ENCODE peak calls at places on chromosome 16, in eight cellular contexts. N, Q, V, A, W, B, K and H are unnamed samples.

GRCh38 chr16:73058616-73059409 is 10.9 kb upstream of the ZFHX3 start:
- DNase-seq in K (no peak), W (no peak), B (no peak), V (peak), N (no peak), A (peak), Q (no peak), H (no peak)

GRCh38 chr16:21162661-21163151 is 4.2 kb downstream of the LDAF1 start:
- DNase-seq in B (no peak), A (peak), Q (no peak), W (no peak), K (no peak), V (peak), N (no peak), H (no peak)

GRCh38 chr16:14458576-14458975 is 171.5 kb downstream of the PARN start:
- DNase-seq in B (no peak), Q (no peak), A (no peak), W (no peak), N (no peak), V (no peak), K (no peak), H (no peak)

GRCh38 chr16:67663151-67663876 is 2.6 kb downstream of the PARD6A start:
- DNase-seq in K (no peak), Q (no peak), B (no peak), N (no peak), V (no peak), W (no peak), A (no peak), H (no peak)

GRCh38 chr16:85898521-85899442 is at the start of gene IRF8:
- DNase-seq in W (peak), A (peak), N (peak), K (peak), B (no peak), Q (peak), V (no peak), H (peak)

GRCh38 chr16:57991551-57992059 is 8.9 kb downstream of the ZNF319 start:
- DNase-seq in W (no peak), B (no peak), V (no peak), A (no peak), K (no peak), Q (no peak), N (no peak), H (peak)

GRCh38 chr16:15610369-15610871 is 32.5 kb downstream of the MARF1 start:
- DNase-seq in A (no peak), B (no peak), Q (no peak), N (no peak), K (no peak), W (no peak), V (no peak), H (no peak)

GRCh38 chr16:88365244-88365865 is 17.4 kb upstream of the ZNF469 start:
- DNase-seq in V (no peak), W (no peak), B (no peak), K (no peak), Q (no peak), A (no peak), N (no peak), H (no peak)

GRCh38 chr16:69363281-69363717 is 11.7 kb upstream of the TMED6 start:
- DNase-seq in B (no peak), A (no peak), V (no peak), Q (no peak), N (no peak), W (no peak), K (no peak), H (no peak)

DNA sequence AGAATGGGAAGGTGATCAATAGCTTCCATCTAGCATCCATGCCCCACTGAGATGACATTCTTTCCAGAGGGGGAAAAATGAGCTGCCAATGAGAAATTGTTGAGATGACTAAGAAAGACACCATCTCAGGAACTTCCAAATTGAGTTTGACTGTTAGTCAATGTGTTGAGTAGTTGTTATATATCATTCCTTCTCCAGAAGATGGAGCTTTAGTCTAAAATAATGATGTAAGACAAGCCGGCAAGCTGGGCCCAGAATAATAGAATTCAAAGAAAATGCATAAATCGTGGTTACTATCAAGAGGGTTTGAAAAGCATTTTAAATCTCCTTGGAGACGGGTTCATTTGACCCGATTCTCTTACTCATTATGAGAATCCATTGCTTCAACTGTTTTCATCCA is 71.0 kb upstream of the ATF7IP2 start:
- DNase-seq in K (no peak), N (no peak), W (no peak), V (no peak), B (no peak), A (no peak), Q (no peak), H (no peak)
- TF ChIP-seq CTCF in K (peak), N (no peak), W (no peak), V (no peak), B (no peak), A (no peak), Q (no peak), H (no peak)

DNA sequence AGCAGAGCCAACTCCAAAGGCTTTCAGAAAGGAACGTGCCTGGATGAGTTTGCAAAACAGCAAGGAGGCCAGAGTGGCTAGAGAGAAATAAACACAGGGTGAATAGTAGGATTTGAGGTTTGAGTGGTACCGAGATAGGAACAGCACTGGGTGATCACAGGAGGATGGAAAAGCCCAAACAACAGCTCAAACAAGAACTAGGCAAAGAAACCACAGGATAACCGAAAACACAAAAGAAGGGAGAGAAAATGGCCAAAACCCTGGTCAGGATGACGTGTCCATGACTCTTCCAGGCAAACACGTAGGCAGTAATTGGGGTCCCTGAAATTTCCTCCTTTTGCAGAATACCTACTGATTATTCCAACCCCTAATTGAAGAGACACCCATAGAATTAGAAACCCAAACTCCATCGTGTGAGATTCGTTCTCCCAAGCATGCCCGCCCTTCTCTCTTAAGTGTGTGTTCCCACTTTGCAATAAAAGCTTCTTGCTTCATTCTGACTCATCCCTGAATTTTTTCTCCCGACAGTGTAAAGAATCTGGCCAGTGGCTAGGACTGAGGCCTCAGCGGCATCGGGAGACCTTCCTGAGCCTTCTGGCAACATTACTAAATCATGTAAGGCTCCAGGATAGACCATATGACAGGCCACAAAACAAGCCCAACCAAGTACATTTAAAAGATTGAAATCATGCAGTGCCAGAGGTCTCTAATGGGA is 11.2 kb upstream of the SCNN1G start:
- DNase-seq in A (no peak), B (no peak), V (no peak), W (no peak), K (no peak), Q (no peak), N (no peak), H (no peak)
- TF ChIP-seq EP300 in A (no peak), B (no peak), V (no peak), W (no peak), K (no peak), Q (no peak), N (no peak), H (no peak)

DNA sequence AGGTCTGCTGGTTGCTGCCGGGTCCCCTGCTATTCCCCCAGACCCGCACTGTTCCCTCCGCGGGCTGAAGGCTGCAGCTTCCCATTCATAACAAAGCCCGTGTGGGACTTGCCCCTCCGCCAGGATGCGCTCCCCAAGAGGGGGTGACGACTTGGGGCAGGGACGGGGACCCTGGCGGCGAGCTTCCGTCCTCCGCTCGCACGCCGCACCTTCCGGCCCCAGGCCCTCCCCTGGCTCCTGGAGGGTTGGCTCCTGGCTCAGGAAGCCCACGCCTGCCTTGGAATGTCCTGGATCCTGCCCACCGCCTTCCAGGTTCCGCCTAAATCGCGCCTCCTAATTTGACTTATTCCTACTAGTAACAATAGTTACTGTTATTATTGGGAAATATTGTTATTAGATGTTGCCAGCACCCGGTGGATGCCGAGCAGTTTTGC is 1.1 kb upstream of the TFAP4 start:
- DNase-seq in A (peak), W (peak), Q (peak), N (no peak), B (no peak), K (no peak), V (peak), H (peak)
- TF ChIP-seq CTCF in A (no peak), W (peak), Q (peak), N (no peak), B (peak), K (peak), V (no peak), H (peak)

GRCh38 chr16:66099261-66099660 is 267.2 kb upstream of the CDH5 start:
- DNase-seq in V (no peak), N (no peak), W (no peak), K (no peak), Q (peak), B (no peak), A (no peak), H (no peak)

GRCh38 chr16:66097746-66098145 is 268.7 kb upstream of the CDH5 start:
- DNase-seq in A (no peak), V (no peak), N (no peak), W (no peak), B (no peak), Q (no peak), K (no peak), H (no peak)

GRCh38 chr16:66107661-66108060 is 258.8 kb upstream of the CDH5 start:
- DNase-seq in A (no peak), Q (no peak), N (no peak), W (no peak), V (no peak), K (no peak), B (no peak), H (no peak)

GRCh38 chr16:66103245-66103644 is 263.2 kb upstream of the CDH5 start:
- DNase-seq in A (no peak), N (no peak), K (no peak), Q (no peak), V (no peak), B (no peak), W (no peak), H (no peak)
- TF ChIP-seq EP300 in A (no peak), N (no peak), K (no peak), Q (no peak), V (no peak), B (no peak), W (no peak), H (no peak)

GRCh38 chr16:31214705-31215286 is 877 bp downstream of the TRIM72 start:
- DNase-seq in B (no peak), Q (no peak), V (no peak), N (no peak), W (no peak), K (no peak), A (no peak), H (no peak)
- TF ChIP-seq CTCF in B (no peak), Q (no peak), V (no peak), N (no peak), W (no peak), K (no peak), A (no peak), H (no peak)

GRCh38 chr16:84036982-84037425 is 5.6 kb downstream of the SLC38A8 start:
- DNase-seq in N (no peak), K (no peak), Q (no peak), V (no peak), W (no peak), A (no peak), B (no peak), H (no peak)
- TF ChIP-seq EP300 in N (no peak), K (no peak), Q (no peak), V (no peak), W (no peak), A (no peak), B (no peak), H (no peak)

DNA sequence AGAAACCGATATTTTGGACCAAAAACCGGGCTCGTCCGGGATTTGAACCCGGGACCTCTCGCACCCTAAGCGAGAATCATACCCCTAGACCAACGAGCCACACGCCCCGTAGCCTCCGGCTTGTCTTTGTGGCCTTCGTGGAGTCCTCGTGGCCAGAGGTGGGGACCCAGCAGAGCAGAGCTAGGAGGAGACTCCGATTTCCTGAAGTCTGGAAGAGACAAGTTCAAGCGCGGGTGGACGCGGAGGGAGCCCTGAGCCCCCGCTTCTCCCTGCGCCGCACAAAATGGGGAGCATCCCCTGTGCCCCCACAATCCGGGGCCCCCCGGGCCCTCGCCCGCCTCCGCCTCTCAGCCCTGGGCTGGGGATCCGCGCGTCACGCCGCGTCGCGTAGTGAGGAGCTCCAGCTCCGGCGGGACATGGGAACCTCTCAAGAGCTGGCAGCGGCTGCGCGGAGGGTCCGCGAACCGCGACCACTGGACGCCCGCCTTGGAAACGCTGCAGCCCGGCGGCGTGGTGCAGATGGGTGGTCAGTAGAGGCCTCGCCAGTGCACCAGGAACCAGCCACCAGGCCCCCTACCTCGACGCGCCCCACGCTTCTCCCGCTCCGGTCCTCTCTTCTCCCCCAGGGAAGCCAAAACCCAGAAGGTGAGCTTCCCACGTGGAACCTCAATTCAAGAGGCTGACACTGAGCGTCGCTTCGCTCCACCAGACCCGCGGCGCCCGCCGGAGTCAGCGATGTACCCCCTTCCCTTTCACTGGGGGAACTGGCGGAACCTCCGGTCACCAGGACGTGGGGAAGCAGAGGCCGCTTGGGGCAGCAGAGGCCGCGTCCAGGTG is 5.2 kb upstream of the OR1F1 start:
- DNase-seq in Q (no peak), W (peak), A (peak), K (no peak), V (no peak), B (no peak), N (no peak), H (no peak)
- TF ChIP-seq CTCF in Q (peak), W (peak), A (no peak), K (peak), V (no peak), B (peak), N (no peak), H (no peak)

GRCh38 chr16:5738586-5738985 is 641.0 kb upstream of the EEF2KMT start:
- DNase-seq in K (no peak), Q (no peak), W (no peak), V (no peak), A (no peak), N (no peak), B (no peak), H (no peak)

GRCh38 chr16:5730783-5731182 is 633.2 kb upstream of the EEF2KMT start:
- DNase-seq in K (no peak), Q (no peak), N (no peak), B (no peak), A (no peak), W (no peak), V (no peak), H (no peak)

GRCh38 chr16:5735444-5735843 is 637.8 kb upstream of the EEF2KMT start:
- DNase-seq in W (no peak), V (no peak), A (no peak), K (no peak), B (no peak), N (no peak), Q (no peak), H (no peak)

DNA sequence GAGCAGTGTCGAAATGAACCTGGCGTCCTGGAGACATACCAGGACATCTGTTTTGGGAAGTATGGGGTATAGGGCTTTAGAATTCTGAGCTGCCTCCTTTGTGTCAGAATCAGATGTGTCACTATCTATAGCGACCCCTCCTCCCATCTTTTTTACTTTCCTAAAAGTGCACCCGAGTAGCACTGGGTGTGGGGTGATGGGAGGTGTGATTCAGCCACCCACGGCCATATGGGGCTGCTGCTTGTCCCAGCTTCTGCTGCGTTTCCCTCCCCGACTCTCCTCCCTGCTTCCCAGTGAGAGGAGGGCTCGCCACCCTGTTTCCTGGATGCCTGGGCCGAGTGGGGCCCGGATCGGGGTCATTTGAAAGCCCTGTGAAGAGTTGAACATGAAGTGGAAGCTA is 638.6 kb upstream of the EEF2KMT start:
- DNase-seq in B (no peak), K (no peak), Q (no peak), V (no peak), A (no peak), W (no peak), N (no peak), H (no peak)
- TF ChIP-seq EP300 in B (no peak), K (no peak), Q (no peak), V (no peak), A (no peak), W (no peak), N (no peak), H (no peak)